ENCODE peak calls at places on chromosomes 3 and 15, in four cellular contexts. T is A673, Y is Panc1, W is choroid plexus epithelial cell. F is an unnamed sample.

GRCh38 chr15:73582961-73583360 is 50.2 kb downstream of the NPTN start:
- DNase-seq in W (no peak), T (no peak), Y (no peak), F (no peak)

GRCh38 chr3:13770390-13771169 is 109.3 kb downstream of the WNT7A start:
- DNase-seq in Y (no peak), W (no peak), T (no peak), F (no peak)

GRCh38 chr3:194852836-194853508 is 167.3 kb downstream of the FAM43A start:
- DNase-seq in Y (no peak), T (no peak), W (no peak), F (no peak)

GRCh38 chr3:158492685-158493084 is 78.3 kb upstream of the MLF1 start:
- DNase-seq in W (no peak), Y (no peak), T (peak; percentile 63), F (no peak)

GRCh38 chr3:34919025-34919424 is 720.3 kb upstream of the ARPP21 start:
- DNase-seq in T (peak; percentile 27), W (no peak), Y (no peak), F (no peak)

GRCh38 chr3:186151077-186151971 is 42.4 kb upstream of the ETV5 start:
- DNase-seq in T (no peak), W (no peak), Y (no peak), F (no peak)

GRCh38 chr3:138381950-138382715 is 33.8 kb downstream of the MRAS start:
- DNase-seq in W (peak; percentile 71), T (no peak), Y (no peak), F (no peak)

GRCh38 chr3:148992027-148992634 is 791 bp downstream of the GYG1 start:
- DNase-seq in W (peak; percentile 41), Y (no peak), T (peak; percentile 13), F (no peak)

GRCh38 chr15:32856753-32857152 is 138.9 kb downstream of the GREM1 start:
- DNase-seq in Y (no peak), W (peak; percentile 83), T (no peak), F (no peak)

GRCh38 chr3:117602054-117602644 is 892.6 kb downstream of the TUSC7 start:
- DNase-seq in Y (no peak), W (no peak), T (peak; percentile 12), F (no peak)

GRCh38 chr3:12143949-12144504 is 14.7 kb downstream of the TIMP4 start:
- DNase-seq in Y (no peak), W (peak; percentile 95), T (peak; percentile 21), F (no peak)

F was measured in SW 1271.